ENCODE peak calls at places on chromosomes 2 and 18, in eight cellular contexts. O, F, D, U, V, P, Z and H are unnamed samples. For H3K9me3, the result is how much of the 10 kb centered on the place peaks cover.

GRCh38 chr2:65361623-65362022 is 70.8 kb downstream of the SPRED2 start:
- DNase-seq in O (no peak), F (no peak), D (no peak), U (no peak), V (no peak), P (no peak), Z (no peak), H (no peak)

GRCh38 chr2:161406316-161406715 is 9.8 kb upstream of the TBR1 start:
- DNase-seq in O (no peak), F (no peak), D (no peak), U (no peak), V (no peak), P (no peak), Z (no peak), H (no peak)

GRCh38 chr2:19538411-19538963 is 180.1 kb upstream of the OSR1 start:
- DNase-seq in O (no peak), F (peak), D (no peak), U (peak), V (no peak), P (no peak), Z (no peak), H (no peak)

GRCh38 chr2:170530803-170531564 is 184.2 kb upstream of the SP5 start:
- DNase-seq in O (no peak), F (no peak), D (peak), U (no peak), V (no peak), P (no peak), Z (no peak), H (no peak)

GRCh38 chr2:9112079-9112721 is 94.4 kb upstream of the ASAP2 start:
- DNase-seq in O (no peak), F (peak), D (peak), U (peak), V (no peak), P (peak), Z (peak), H (no peak)

GRCh38 chr2:136527560-136527959 is 237.8 kb upstream of the THSD7B start:
- DNase-seq in O (no peak), F (no peak), D (no peak), U (peak), V (no peak), P (no peak), Z (no peak), H (no peak)

GRCh38 chr2:102290594-102290993 is 20.8 kb upstream of the IL1RL1 start:
- DNase-seq in O (no peak), F (no peak), D (no peak), U (no peak), V (no peak), P (no peak), Z (no peak), H (no peak)

GRCh38 chr2:172743143-172743542 is 7.5 kb downstream of the RAPGEF4 start:
- DNase-seq in O (no peak), F (no peak), D (no peak), U (no peak), V (no peak), P (no peak), Z (no peak), H (no peak)

GRCh38 chr2:135875491-135876065 is 665 bp downstream of the MCM6 start:
- DNase-seq in O (peak), F (peak), D (peak), U (peak), V (peak), P (peak), Z (peak), H (peak)

GRCh38 chr2:160224060-160224459 is 24.0 kb upstream of the ITGB6 start:
- DNase-seq in O (no peak), F (no peak), D (no peak), U (peak), V (no peak), P (no peak), Z (no peak), H (no peak)

GRCh38 chr2:71945133-71945959 is 202.3 kb downstream of the CYP26B1 start:
- DNase-seq in O (no peak), F (no peak), D (no peak), U (no peak), V (no peak), P (peak), Z (no peak), H (no peak)

GRCh38 chr2:122681626-122682025 is 926.2 kb downstream of the TSN start:
- DNase-seq in O (no peak), F (no peak), D (no peak), U (no peak), V (no peak), P (no peak), Z (no peak), H (no peak)

GRCh38 chr2:189024861-189025618 is 50.9 kb downstream of the COL3A1 start:
- DNase-seq in O (no peak), F (no peak), D (no peak), U (peak), V (no peak), P (no peak), Z (no peak), H (no peak)
- TF ChIP-seq CTCF in O (no peak), F (no peak), D (no peak), U (peak), V (no peak), P (no peak), Z (peak), H (no peak)

GRCh38 chr2:52570716-52571115 is 1196.9 kb upstream of the CHAC2 start:
- DNase-seq in O (no peak), F (no peak), D (no peak), U (no peak), V (no peak), P (no peak), Z (no peak), H (no peak)

GRCh38 chr2:52572469-52572894 is 1195.1 kb upstream of the CHAC2 start:
- DNase-seq in O (no peak), F (no peak), D (no peak), U (no peak), V (no peak), P (peak), Z (no peak), H (no peak)

DNA sequence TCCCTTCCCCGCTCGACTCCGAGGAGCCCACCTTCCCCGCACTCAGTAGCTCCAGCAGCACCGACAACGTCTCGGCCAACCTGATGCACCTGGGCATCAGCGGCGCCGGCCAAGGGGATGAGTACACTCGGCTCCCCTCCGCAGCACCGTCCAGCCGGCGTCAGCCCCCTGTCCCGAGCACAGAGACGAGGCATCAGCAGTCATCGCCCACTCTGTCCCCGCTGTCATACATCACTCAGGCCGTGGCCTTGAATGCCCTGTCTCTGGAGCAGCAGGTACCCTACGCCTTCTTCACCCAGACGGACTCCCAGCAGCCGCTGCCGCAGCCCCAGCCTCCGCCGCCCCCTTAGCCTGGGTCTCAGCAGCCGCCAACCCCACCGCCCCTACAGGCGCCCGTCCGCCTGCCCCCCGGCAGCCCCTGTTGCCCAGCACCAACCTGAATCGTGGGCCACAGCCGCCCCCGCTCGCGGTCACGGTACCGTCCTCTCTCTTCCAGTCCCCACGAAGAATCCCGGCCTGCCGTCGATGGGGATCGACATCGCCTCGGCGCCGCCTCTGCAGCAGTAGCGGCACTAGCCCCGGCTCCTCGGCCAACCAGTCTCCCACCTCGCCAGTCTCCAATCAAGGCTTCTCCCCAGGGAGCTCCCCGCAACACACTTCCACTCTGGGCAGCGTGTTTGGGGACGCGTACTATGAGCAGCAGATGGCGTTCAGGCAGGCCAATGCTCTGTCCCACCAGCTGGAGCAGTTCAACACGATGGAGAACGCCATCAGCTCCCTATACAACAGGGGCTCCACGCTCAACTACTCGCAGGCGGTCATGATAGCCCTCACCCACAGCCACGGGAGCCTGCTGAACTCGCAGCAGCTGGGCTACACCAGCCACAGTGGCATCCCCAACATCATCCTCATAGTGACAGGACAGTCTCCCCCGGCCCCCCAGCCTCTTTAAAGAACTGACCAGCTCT is 1195.9 kb upstream of the CHAC2 start:
- DNase-seq in O (no peak), F (no peak), D (no peak), U (no peak), V (no peak), P (peak), Z (peak), H (no peak)
- H3K9me3 ChIP-seq in O (under half), F (under half), D (under half), U (under half), V (under half), P (under half), Z (under half), H (under half)

GRCh38 chr2:209334188-209335017 is 89.4 kb upstream of the MAP2 start:
- DNase-seq in O (peak), F (peak), D (peak), U (peak), V (peak), P (peak), Z (peak), H (no peak)

GRCh38 chr2:209331291-209331844 is 92.5 kb upstream of the MAP2 start:
- DNase-seq in O (no peak), F (no peak), D (no peak), U (peak), V (no peak), P (no peak), Z (no peak), H (no peak)
- TF ChIP-seq CTCF in O (no peak), F (no peak), D (peak), U (peak), V (peak), P (no peak), Z (peak), H (no peak)

GRCh38 chr2:179255129-179255528 is 9.5 kb downstream of the SESTD1 start:
- DNase-seq in O (no peak), F (no peak), D (no peak), U (no peak), V (no peak), P (no peak), Z (no peak), H (no peak)

GRCh38 chr2:179252439-179252838 is 12.2 kb downstream of the SESTD1 start:
- DNase-seq in O (no peak), F (no peak), D (no peak), U (no peak), V (no peak), P (no peak), Z (no peak), H (no peak)

GRCh38 chr2:179251865-179252264 is 12.8 kb downstream of the SESTD1 start:
- DNase-seq in O (no peak), F (no peak), D (no peak), U (no peak), V (no peak), P (no peak), Z (no peak), H (no peak)

GRCh38 chr2:179250848-179251504 is 13.7 kb downstream of the SESTD1 start:
- DNase-seq in O (no peak), F (no peak), D (no peak), U (no peak), V (no peak), P (no peak), Z (no peak), H (no peak)

DNA sequence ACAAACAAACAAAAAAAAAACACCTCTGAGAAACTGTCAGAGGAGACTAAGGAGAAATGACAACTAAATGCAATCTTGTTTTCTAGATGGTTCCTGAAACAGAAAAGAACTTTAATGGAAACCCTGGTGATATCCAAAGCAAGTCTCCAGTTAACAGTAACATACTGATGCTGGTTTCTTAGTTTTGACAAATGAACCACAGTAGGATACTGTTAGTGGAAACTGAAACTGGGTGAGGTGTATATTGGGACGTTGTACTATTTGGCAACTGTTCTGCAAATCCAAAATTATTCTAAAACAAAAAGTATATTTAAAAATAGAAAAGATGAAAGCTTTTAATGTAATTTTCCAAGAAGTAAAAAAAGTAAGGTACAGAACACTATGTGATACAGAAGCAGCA is 11.4 kb downstream of the SESTD1 start:
- DNase-seq in O (no peak), F (no peak), D (no peak), U (no peak), V (no peak), P (no peak), Z (no peak), H (no peak)
- H3K9me3 ChIP-seq in O (under half), F (under half), D (under half), U (under half), V (under half), P (under half), Z (under half), H (under half)

GRCh38 chr2:28621172-28622100 is 125.6 kb downstream of the PLB1 start:
- DNase-seq in O (peak), F (peak), D (peak), U (peak), V (peak), P (peak), Z (peak), H (peak)
- TF ChIP-seq CTCF in O (no peak), F (peak), D (peak), U (peak), V (peak), P (peak), Z (no peak), H (no peak)

GRCh38 chr2:5544205-5544786 is 147.9 kb upstream of the SOX11 start:
- DNase-seq in O (no peak), F (no peak), D (no peak), U (no peak), V (no peak), P (no peak), Z (no peak), H (no peak)

GRCh38 chr2:5549061-5549601 is 143.1 kb upstream of the SOX11 start:
- DNase-seq in O (no peak), F (no peak), D (no peak), U (no peak), V (no peak), P (no peak), Z (no peak), H (no peak)

GRCh38 chr2:5540856-5541255 is 151.3 kb upstream of the SOX11 start:
- DNase-seq in O (no peak), F (no peak), D (no peak), U (no peak), V (no peak), P (no peak), Z (no peak), H (no peak)

GRCh38 chr2:5546176-5546575 is 146.0 kb upstream of the SOX11 start:
- DNase-seq in O (no peak), F (no peak), D (no peak), U (no peak), V (no peak), P (no peak), Z (no peak), H (no peak)
- H3K9me3 ChIP-seq in O (under half), F (under half), D (under half), U (under half), V (under half), P (under half), Z (under half), H (under half)

DNA sequence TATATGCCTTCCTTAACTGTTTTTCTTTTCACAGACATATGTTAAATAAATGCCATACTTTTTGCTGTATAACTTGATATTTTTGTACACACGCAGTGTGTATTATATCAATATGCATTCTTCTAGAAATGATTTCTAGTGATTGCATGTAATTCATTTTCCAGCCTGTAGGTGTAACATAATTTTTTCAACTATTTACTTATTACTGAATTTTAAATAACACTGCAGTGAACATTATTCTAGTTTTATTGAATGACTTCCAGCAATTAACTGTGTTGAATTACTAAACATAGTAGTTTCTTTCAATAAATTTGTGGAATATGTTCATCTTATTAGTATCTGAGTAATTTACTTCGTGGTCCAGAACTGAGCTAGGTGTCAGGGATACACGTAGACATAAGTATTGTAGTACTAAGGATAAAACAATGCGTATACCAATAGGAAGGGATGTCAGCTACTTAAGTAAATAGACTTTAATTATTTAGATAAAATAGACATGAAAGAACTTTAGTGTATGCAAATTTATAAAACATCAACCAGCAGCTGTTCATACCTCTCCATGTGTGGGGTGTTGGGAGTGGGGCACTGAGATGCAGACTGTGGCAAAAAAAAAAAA is 28.0 kb downstream of the TANC1 start:
- DNase-seq in O (no peak), F (no peak), D (no peak), U (no peak), V (no peak), P (no peak), Z (no peak), H (no peak)
- TF ChIP-seq CTCF in O (peak), F (peak), D (peak), U (peak), V (peak), P (no peak), Z (peak), H (peak)

GRCh38 chr2:44817673-44818335 is 123.7 kb upstream of the SIX3 start:
- DNase-seq in O (no peak), F (no peak), D (no peak), U (no peak), V (no peak), P (no peak), Z (no peak), H (no peak)
- H3K9me3 ChIP-seq in O (under half), F (under half), D (under half), U (under half), V (under half), P (under half), Z (under half), H (under half)

GRCh38 chr2:191158751-191159150 is 8.0 kb upstream of the STAT4 start:
- DNase-seq in O (no peak), F (no peak), D (no peak), U (no peak), V (no peak), P (no peak), Z (no peak), H (no peak)

GRCh38 chr2:191152841-191153240 is 2.0 kb upstream of the STAT4 start:
- DNase-seq in O (peak), F (no peak), D (no peak), U (peak), V (no peak), P (no peak), Z (no peak), H (no peak)

GRCh38 chr2:191158179-191158578 is 7.4 kb upstream of the STAT4 start:
- DNase-seq in O (no peak), F (no peak), D (no peak), U (no peak), V (no peak), P (no peak), Z (no peak), H (no peak)

GRCh38 chr2:191151315-191151698 is 513 bp upstream of the STAT4 start:
- DNase-seq in O (no peak), F (no peak), D (no peak), U (no peak), V (no peak), P (no peak), Z (no peak), H (no peak)

GRCh38 chr2:191155608-191156071 is 4.8 kb upstream of the STAT4 start:
- DNase-seq in O (no peak), F (no peak), D (no peak), U (peak), V (no peak), P (no peak), Z (no peak), H (no peak)
- TF ChIP-seq CTCF in O (peak), F (peak), D (peak), U (peak), V (peak), P (peak), Z (no peak), H (peak)

DNA sequence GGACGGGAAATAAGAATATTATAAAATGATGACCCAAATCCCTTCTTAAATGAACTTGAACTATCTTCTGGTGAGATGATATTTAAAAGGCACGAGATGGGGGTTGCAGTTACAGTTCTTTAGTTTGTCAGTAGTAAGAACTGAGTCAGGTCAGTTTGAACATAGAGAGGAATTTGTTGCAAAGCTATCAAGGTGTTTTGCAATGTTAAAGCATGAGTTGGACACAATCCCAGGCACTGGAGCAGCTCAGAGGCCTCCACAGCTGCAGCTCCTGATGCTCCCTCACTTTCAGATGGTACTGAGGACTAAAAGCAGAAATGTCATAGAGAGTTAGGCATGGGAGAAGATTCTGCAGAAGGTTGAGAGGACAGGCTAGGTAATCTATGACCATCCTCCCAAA is 236.0 kb downstream of the BCL2 start:
- DNase-seq in O (no peak), F (no peak), D (no peak), U (peak), V (no peak), P (no peak), Z (no peak), H (no peak)
- H3K9me3 ChIP-seq in O (under half), F (under half), D (under half), U (under half), V (under half), P (under half), Z (under half), H (under half)